ENCODE peak calls at places on chromosomes 4 and X, in ten cellular contexts. R is gastrocnemius medialis, K is endodermal cell, N is adrenal gland, M is transverse colon, A is A549, I is body of pancreas, V is stomach, C is kidney, S is prostate gland. L is an unnamed sample.

GRCh38 chr4:159317203-159317602 is 214.3 kb downstream of the RAPGEF2 start:
- DNase-seq in R (no peak), K (no peak), N (no peak), M (no peak), A (no peak), I (no peak), V (no peak), C (no peak), S (no peak), L (no peak)

GRCh38 chr4:143524211-143524610 is 10.7 kb downstream of the SMARCA5 start:
- DNase-seq in R (no peak), K (no peak), N (no peak), M (no peak), A (no peak), I (no peak), V (no peak), C (no peak), S (no peak), L (no peak)

GRCh38 chr4:43990968-43991367 is 457.6 kb downstream of the KCTD8 start:
- DNase-seq in R (no peak), K (no peak), N (no peak), M (no peak), A (no peak), I (no peak), V (no peak), C (no peak), S (no peak), L (no peak)

GRCh38 chrX:70281951-70282350 is at the start of gene RAB41:
- DNase-seq in R (no peak), K (no peak), N (no peak), M (no peak), A (no peak), I (no peak), V (no peak), C (no peak), S (no peak), L (no peak)

GRCh38 chr4:137961051-137961438 is 281.1 kb downstream of the SLC7A11 start:
- DNase-seq in R (no peak), K (no peak), N (no peak), M (no peak), A (no peak), I (no peak), V (no peak), C (no peak), S (peak), L (peak)

GRCh38 chr4:13248621-13249298 is 235.4 kb downstream of the RAB28 start:
- DNase-seq in R (no peak), K (no peak), N (no peak), M (no peak), A (no peak), I (no peak), V (no peak), C (no peak), S (no peak), L (no peak)

GRCh38 chr4:147312376-147313046 is 168.4 kb upstream of the EDNRA start:
- DNase-seq in R (no peak), K (no peak), N (no peak), M (no peak), A (no peak), I (no peak), V (no peak), C (no peak), S (peak), L (no peak)

GRCh38 chr4:4990329-4990728 is 28.9 kb downstream of the CYTL1 start:
- DNase-seq in R (no peak), K (no peak), N (no peak), M (no peak), A (no peak), I (no peak), V (no peak), C (no peak), S (no peak), L (no peak)

GRCh38 chr4:3290476-3290875 is 2.3 kb upstream of the RGS12 start:
- DNase-seq in R (peak), K (no peak), N (no peak), M (no peak), A (no peak), I (no peak), V (peak), C (peak), S (no peak), L (no peak)

GRCh38 chr4:181030961-181031360 is 1212.2 kb upstream of the TENM3 start:
- DNase-seq in R (no peak), K (no peak), N (no peak), M (no peak), A (no peak), I (no peak), V (no peak), C (no peak), S (no peak), L (no peak)

GRCh38 chrX:2645563-2645962 is 45.5 kb upstream of the CD99 start:
- DNase-seq in R (no peak), K (peak), N (no peak), M (no peak), A (no peak), I (no peak), V (no peak), C (no peak), S (no peak), L (no peak)

GRCh38 chr4:88062843-88063242 is 55.4 kb downstream of the PKD2 start:
- DNase-seq in R (no peak), K (no peak), N (no peak), M (no peak), A (no peak), I (no peak), V (no peak), C (no peak), S (no peak), L (no peak)

GRCh38 chr4:108175966-108176365 is 7.2 kb upstream of the LEF1 start:
- DNase-seq in R (no peak), K (no peak), N (no peak), M (no peak), A (no peak), I (no peak), V (no peak), C (no peak), S (no peak), L (no peak)

GRCh38 chrX:153533041-153533565 is 15.7 kb downstream of the ATP2B3 start:
- DNase-seq in R (no peak), K (no peak), N (peak), M (no peak), A (no peak), I (no peak), V (no peak), C (no peak), S (no peak), L (no peak)

GRCh38 chrX:37754518-37754917 is 25.3 kb upstream of the CYBB start:
- DNase-seq in R (no peak), K (no peak), N (no peak), M (no peak), A (no peak), I (no peak), V (no peak), C (no peak), S (no peak), L (no peak)

GRCh38 chrX:130118941-130119640 is 8.8 kb upstream of the ELF4 start:
- DNase-seq in R (no peak), K (no peak), N (no peak), M (no peak), A (no peak), I (no peak), V (no peak), C (no peak), S (no peak), L (peak)

GRCh38 chr4:1566838-1567518 is 117.1 kb downstream of the FAM53A start:
- DNase-seq in R (no peak), K (peak), N (no peak), M (no peak), A (no peak), I (no peak), V (no peak), C (peak), S (no peak), L (no peak)

GRCh38 chrX:67604979-67605703 is 61.3 kb downstream of the AR start:
- DNase-seq in R (no peak), K (no peak), N (no peak), M (no peak), A (no peak), I (no peak), V (no peak), C (no peak), S (no peak), L (peak)

GRCh38 chr4:38985363-38986065 is 46.7 kb downstream of the TMEM156 start:
- DNase-seq in R (no peak), K (no peak), N (no peak), M (no peak), A (no peak), I (no peak), V (no peak), C (no peak), S (no peak), L (no peak)

GRCh38 chr4:108774809-108775530 is 12.1 kb upstream of the ETNPPL start:
- DNase-seq in R (no peak), K (no peak), N (peak), M (no peak), A (no peak), I (peak), V (peak), C (no peak), S (peak), L (no peak)

GRCh38 chr4:134777626-134778025 is 576.0 kb upstream of the PABPC4L start:
- DNase-seq in R (no peak), K (no peak), N (no peak), M (no peak), A (no peak), I (no peak), V (no peak), C (no peak), S (no peak), L (no peak)

GRCh38 chr4:169148851-169149250 is 121.9 kb downstream of the SH3RF1 start:
- DNase-seq in R (no peak), K (no peak), N (no peak), M (no peak), A (no peak), I (no peak), V (no peak), C (no peak), S (no peak), L (no peak)

GRCh38 chr4:183348706-183349659 is 26.8 kb upstream of the CLDN24 start:
- DNase-seq in R (no peak), K (no peak), N (no peak), M (no peak), A (no peak), I (no peak), V (no peak), C (no peak), S (no peak), L (peak)

GRCh38 chrX:154349979-154350378 is 24.5 kb downstream of the FLNA start:
- DNase-seq in R (no peak), K (no peak), N (no peak), M (no peak), A (no peak), I (no peak), V (no peak), C (no peak), S (no peak), L (no peak)

GRCh38 chrX:46698691-46699090 is 60.2 kb downstream of the SLC9A7 start:
- DNase-seq in R (no peak), K (no peak), N (no peak), M (no peak), A (no peak), I (no peak), V (no peak), C (no peak), S (no peak), L (no peak)

GRCh38 chr4:15691346-15692140 is 9.9 kb downstream of the FAM200B start:
- DNase-seq in R (no peak), K (no peak), N (no peak), M (no peak), A (no peak), I (no peak), V (no peak), C (no peak), S (no peak), L (peak)

GRCh38 chr4:36197501-36197900 is 46.8 kb downstream of the ARAP2 start:
- DNase-seq in R (no peak), K (no peak), N (no peak), M (no peak), A (no peak), I (no peak), V (no peak), C (peak), S (no peak), L (no peak)

GRCh38 chr4:72613959-72614358 is 44.9 kb upstream of the ADAMTS3 start:
- DNase-seq in R (no peak), K (no peak), N (no peak), M (no peak), A (no peak), I (no peak), V (no peak), C (no peak), S (no peak), L (no peak)

GRCh38 chr4:113446019-113446418 is 315.5 kb downstream of the CAMK2D start:
- DNase-seq in R (no peak), K (no peak), N (no peak), M (no peak), A (no peak), I (no peak), V (no peak), C (no peak), S (no peak), L (no peak)

GRCh38 chr4:137124278-137124932 is 407.9 kb downstream of the PCDH18 start:
- DNase-seq in R (no peak), K (no peak), N (no peak), M (no peak), A (peak), I (no peak), V (no peak), C (no peak), S (no peak), L (peak)

GRCh38 chrX:42149281-42149680 is 225.9 kb upstream of the CASK start:
- DNase-seq in R (no peak), K (no peak), N (no peak), M (no peak), A (no peak), I (no peak), V (no peak), C (no peak), S (no peak), L (no peak)

GRCh38 chr4:144656857-144657256 is 10.9 kb downstream of the HHIP start:
- DNase-seq in R (no peak), K (no peak), N (no peak), M (no peak), A (no peak), I (no peak), V (no peak), C (no peak), S (no peak), L (no peak)

GRCh38 chr4:44713125-44713524 is 13.2 kb downstream of the GNPDA2 start:
- DNase-seq in R (no peak), K (no peak), N (no peak), M (no peak), A (no peak), I (no peak), V (no peak), C (no peak), S (no peak), L (no peak)

GRCh38 chr4:36392049-36392448 is 110.6 kb downstream of the DTHD1 start:
- DNase-seq in R (no peak), K (no peak), N (no peak), M (no peak), A (no peak), I (no peak), V (no peak), C (no peak), S (no peak), L (no peak)

GRCh38 chr4:89101256-89102161 is 9.8 kb upstream of the TIGD2 start:
- DNase-seq in R (no peak), K (no peak), N (no peak), M (no peak), A (no peak), I (no peak), V (no peak), C (no peak), S (no peak), L (no peak)

DNA sequence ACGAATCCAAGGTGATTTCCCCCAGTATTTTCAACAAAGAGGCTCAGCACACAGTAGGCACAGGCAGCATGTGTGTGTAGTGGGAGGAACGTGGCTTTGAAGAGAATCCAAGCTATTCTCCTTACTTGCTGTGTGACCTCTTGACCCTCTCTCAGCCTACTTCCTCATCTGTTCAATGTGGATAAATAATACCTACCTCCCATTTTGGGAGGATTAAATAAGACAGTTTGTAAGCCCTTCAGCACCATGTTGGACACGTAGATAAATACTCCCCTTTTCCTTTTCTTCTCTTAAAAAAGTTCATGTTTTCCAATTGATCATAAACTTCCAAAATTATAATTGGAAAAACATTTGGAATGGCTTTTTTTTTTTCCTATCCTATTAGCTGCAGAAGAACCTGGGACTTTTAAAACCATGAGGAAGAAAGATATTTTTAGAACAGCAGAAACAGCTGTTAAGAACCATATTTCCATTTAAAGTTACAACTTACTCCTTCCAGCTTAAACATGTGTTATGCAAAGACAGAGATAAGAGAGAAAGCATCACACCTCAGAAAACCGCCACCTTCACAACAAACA is 56.1 kb upstream of the TMEM131L start:
- DNase-seq in R (no peak), K (no peak), N (no peak), M (no peak), A (no peak), I (no peak), V (no peak), C (no peak), S (no peak), L (no peak)
- H3K27ac ChIP-seq in R (peak), K (no peak), N (no peak), M (no peak), A (peak), I (no peak), V (no peak), C (no peak), S (no peak), L (peak)

DNA sequence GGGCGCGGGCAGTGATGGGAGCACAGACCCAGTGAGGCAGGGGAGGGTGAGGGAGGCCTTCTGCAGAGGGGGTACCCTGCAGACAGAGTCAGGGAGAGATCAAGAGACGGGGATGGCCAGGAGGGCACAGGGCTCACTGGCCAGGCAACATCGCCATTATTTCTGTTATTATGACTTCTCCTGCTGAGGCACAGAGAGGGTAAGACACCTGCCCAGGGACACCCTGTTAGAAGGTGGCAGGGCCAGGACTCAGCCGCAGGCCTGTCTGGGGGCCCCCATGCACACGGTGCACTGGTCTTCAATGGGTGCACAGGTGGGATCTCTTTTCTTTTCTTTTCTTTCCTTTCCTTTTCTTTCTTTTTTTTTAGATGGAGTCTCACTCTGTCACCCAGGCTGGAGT is 15.8 kb downstream of the BLOC1S4 start:
- DNase-seq in R (no peak), K (no peak), N (no peak), M (no peak), A (no peak), I (no peak), V (no peak), C (no peak), S (no peak), L (no peak)
- H3K4me3 ChIP-seq in R (no peak), K (no peak), N (no peak), M (no peak), A (no peak), I (no peak), V (no peak), C (no peak), S (no peak), L (no peak)

GRCh38 chrX:15838017-15838416 is 16.6 kb downstream of the AP1S2 start:
- DNase-seq in R (no peak), K (peak), N (no peak), M (no peak), A (peak), I (no peak), V (no peak), C (no peak), S (no peak), L (no peak)
- TF ChIP-seq CTCF in R (no peak), K (peak), N (peak), M (no peak), A (no peak), I (no peak), V (no peak), C (no peak), S (no peak), L (peak)

DNA sequence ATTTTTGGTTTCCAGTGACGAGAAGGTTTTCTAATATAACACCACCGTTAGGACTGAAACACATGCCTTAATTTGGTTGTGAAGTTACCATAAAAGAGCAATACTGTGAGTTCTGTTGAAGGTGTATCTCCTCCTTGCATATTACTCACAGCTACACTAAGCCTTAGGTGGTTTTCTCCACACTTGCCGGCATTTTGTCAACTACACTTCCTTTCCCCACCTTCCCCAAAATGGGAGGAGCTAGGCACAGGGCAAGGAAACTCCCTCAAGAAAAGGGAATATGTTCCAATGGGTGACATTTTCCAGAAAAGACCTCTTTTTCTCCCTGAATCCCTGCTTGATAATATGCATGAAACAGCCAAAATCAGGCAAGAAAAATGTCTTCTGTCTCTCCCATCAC is 44.8 kb downstream of the RELL1 start:
- DNase-seq in R (no peak), K (no peak), N (no peak), M (no peak), A (no peak), I (no peak), V (no peak), C (no peak), S (no peak), L (no peak)
- H3K27ac ChIP-seq in R (no peak), K (no peak), N (no peak), M (no peak), A (no peak), I (no peak), V (no peak), C (no peak), S (no peak), L (no peak)

DNA sequence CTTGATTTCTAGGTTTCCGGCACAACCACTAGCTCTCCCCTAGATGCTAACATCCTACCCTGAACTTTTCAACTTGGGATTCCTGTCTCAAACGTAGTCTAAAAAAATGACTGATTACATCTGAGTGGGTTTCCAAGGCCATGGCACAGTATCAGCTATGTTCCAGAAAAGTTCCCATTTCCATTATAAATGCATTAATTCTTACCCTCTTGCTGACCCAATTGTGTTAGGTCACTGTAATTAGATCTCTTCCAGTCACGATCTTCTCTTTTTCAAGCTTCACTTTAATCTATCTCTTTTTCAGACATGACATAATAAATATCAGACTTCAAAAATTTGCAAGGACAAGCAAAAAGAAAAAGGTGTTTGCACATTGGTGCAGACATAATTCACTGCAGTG is 50.6 kb upstream of the PDE5A start:
- DNase-seq in R (no peak), K (no peak), N (no peak), M (no peak), A (no peak), I (no peak), V (no peak), C (no peak), S (no peak), L (no peak)
- H3K4me3 ChIP-seq in R (no peak), K (no peak), N (no peak), M (no peak), A (no peak), I (no peak), V (no peak), C (no peak), S (no peak), L (no peak)

L was measured in AG04450.